ENCODE peak calls at places on chromosomes 7 and 10, in six cellular contexts. T, W, K, V, I and Q are unnamed samples.

GRCh38 chr10:86178401-86179142 is 188.0 kb downstream of the GRID1 start:
- DNase-seq in K (peak; percentile 16), V (peak; percentile 75), T (no peak), W (no peak), I (no peak), Q (no peak)

GRCh38 chr7:133853706-133854276 is 273.3 kb upstream of the LRGUK start:
- DNase-seq in T (no peak), K (peak; percentile 53), W (no peak), I (peak; percentile 82), V (no peak), Q (no peak)

GRCh38 chr7:4017785-4018184 is 664.3 kb upstream of the FOXK1 start:
- DNase-seq in T (no peak), I (no peak), W (no peak), K (no peak), V (no peak), Q (no peak)

GRCh38 chr7:87146740-87147386 is 5.4 kb upstream of the DMTF1 start:
- DNase-seq in W (no peak), K (peak; percentile 6), V (peak; percentile 78), T (no peak), I (no peak), Q (peak; percentile 29)

GRCh38 chr7:47759056-47759706 is 177.3 kb upstream of the TNS3 start:
- DNase-seq in I (no peak), K (no peak), W (no peak), V (no peak), T (no peak), Q (no peak)

GRCh38 chr10:96389785-96390184 is 31.0 kb upstream of the OPALIN start:
- DNase-seq in W (no peak), K (peak; percentile 55), V (no peak), T (no peak), I (no peak), Q (no peak)

GRCh38 chr7:92088266-92088665 is 46.0 kb downstream of the CYP51A1 start:
- DNase-seq in I (no peak), V (no peak), W (no peak), K (no peak), T (no peak), Q (no peak)

GRCh38 chr10:63628526-63629362 is 107.5 kb downstream of the REEP3 start:
- DNase-seq in K (peak; percentile 67), I (peak; percentile 8), W (peak; percentile 70), T (no peak), V (no peak), Q (peak; percentile 86)

GRCh38 chr7:77244222-77244934 is 44.8 kb upstream of the FGL2 start:
- DNase-seq in I (no peak), K (no peak), W (no peak), V (no peak), T (no peak), Q (no peak)

DNA sequence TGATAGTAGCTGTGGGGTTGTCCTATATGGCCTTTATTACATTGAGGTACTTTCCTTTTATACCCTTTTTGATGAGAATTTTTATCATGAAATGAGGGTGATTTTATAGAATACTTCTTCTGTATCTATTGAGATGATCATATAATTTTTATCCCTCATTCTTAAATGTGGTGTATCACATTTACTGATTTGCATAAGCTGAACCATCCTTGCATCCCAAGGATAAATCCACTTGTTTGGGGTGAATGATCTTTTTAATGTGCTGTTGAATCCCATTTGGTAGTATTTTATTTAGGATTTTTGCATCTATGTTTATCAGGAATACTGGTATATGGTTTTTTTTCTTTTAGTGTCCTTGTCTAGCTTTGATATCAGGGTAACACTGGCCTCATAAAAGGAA is 84.5 kb upstream of the IL6 start:
- DNase-seq in V (no peak), I (no peak), K (no peak), W (no peak), T (no peak), Q (no peak)
- H3K9me3 ChIP-seq in V (peaks cover 63% of the 10 kb centered on the region), I (peaks cover 27% of the 10 kb centered on the region), K (no peaks in the 10 kb centered on the region), W (no peaks in the 10 kb centered on the region), T (peaks cover 27% of the 10 kb centered on the region), Q (peaks cover 35% of the 10 kb centered on the region)

GRCh38 chr7:157684157-157684595 is 347.4 kb downstream of the DNAJB6 start:
- DNase-seq in I (no peak), W (no peak), T (no peak), V (no peak), K (no peak), Q (no peak)
- H3K9me3 ChIP-seq in I (no peaks in the 10 kb centered on the region), W (no peaks in the 10 kb centered on the region), T (no peaks in the 10 kb centered on the region), V (no peaks in the 10 kb centered on the region), K (no peaks in the 10 kb centered on the region), Q (no peaks in the 10 kb centered on the region)

GRCh38 chr7:304574-305409 is 14.8 kb downstream of the FOXL3 start:
- DNase-seq in K (no peak), V (peak; percentile 41), T (no peak), W (no peak), I (no peak), Q (no peak)
- H3K9me3 ChIP-seq in K (no peaks in the 10 kb centered on the region), V (peaks cover 12% of the 10 kb centered on the region), T (peaks cover 11% of the 10 kb centered on the region), W (no peaks in the 10 kb centered on the region), I (peaks cover 3% of the 10 kb centered on the region), Q (peaks cover 12% of the 10 kb centered on the region)

GRCh38 chr7:35818513-35818912 is 17.7 kb downstream of the SEPTIN7 start:
- DNase-seq in I (no peak), K (no peak), V (no peak), W (no peak), T (no peak), Q (no peak)
- H3K9me3 ChIP-seq in I (peaks cover 24% of the 10 kb centered on the region), K (no peaks in the 10 kb centered on the region), V (peaks cover 64% of the 10 kb centered on the region), W (no peaks in the 10 kb centered on the region), T (no peaks in the 10 kb centered on the region), Q (peaks cover 35% of the 10 kb centered on the region)

GRCh38 chr10:18557960-18558359 is 93.4 kb downstream of the NSUN6 start:
- DNase-seq in T (no peak), K (no peak), V (no peak), I (no peak), W (no peak), Q (no peak)

GRCh38 chr10:18565006-18565405 is 86.4 kb downstream of the NSUN6 start:
- DNase-seq in W (no peak), T (no peak), K (no peak), V (no peak), I (no peak), Q (no peak)

GRCh38 chr10:18563003-18563726 is 88.2 kb downstream of the NSUN6 start:
- DNase-seq in W (no peak), K (no peak), I (no peak), T (no peak), V (no peak), Q (no peak)

GRCh38 chr10:18566177-18566576 is 85.2 kb downstream of the NSUN6 start:
- DNase-seq in V (no peak), W (no peak), I (no peak), T (no peak), K (no peak), Q (no peak)

GRCh38 chr10:18561861-18562551 is 89.4 kb downstream of the NSUN6 start:
- DNase-seq in I (no peak), V (no peak), W (no peak), T (no peak), K (no peak), Q (no peak)
- H3K9me3 ChIP-seq in I (no peaks in the 10 kb centered on the region), V (peaks cover 92% of the 10 kb centered on the region), W (no peaks in the 10 kb centered on the region), T (no peaks in the 10 kb centered on the region), K (no peaks in the 10 kb centered on the region), Q (no peaks in the 10 kb centered on the region)

GRCh38 chr10:37812290-37812689 is 45.1 kb downstream of the ZNF248 start:
- DNase-seq in K (no peak), V (no peak), T (no peak), W (no peak), I (no peak), Q (no peak)
- H3K9me3 ChIP-seq in K (no peaks in the 10 kb centered on the region), V (peaks cover 100% of the 10 kb centered on the region), T (peaks cover 56% of the 10 kb centered on the region), W (no peaks in the 10 kb centered on the region), I (no peaks in the 10 kb centered on the region), Q (peaks cover 86% of the 10 kb centered on the region)

DNA sequence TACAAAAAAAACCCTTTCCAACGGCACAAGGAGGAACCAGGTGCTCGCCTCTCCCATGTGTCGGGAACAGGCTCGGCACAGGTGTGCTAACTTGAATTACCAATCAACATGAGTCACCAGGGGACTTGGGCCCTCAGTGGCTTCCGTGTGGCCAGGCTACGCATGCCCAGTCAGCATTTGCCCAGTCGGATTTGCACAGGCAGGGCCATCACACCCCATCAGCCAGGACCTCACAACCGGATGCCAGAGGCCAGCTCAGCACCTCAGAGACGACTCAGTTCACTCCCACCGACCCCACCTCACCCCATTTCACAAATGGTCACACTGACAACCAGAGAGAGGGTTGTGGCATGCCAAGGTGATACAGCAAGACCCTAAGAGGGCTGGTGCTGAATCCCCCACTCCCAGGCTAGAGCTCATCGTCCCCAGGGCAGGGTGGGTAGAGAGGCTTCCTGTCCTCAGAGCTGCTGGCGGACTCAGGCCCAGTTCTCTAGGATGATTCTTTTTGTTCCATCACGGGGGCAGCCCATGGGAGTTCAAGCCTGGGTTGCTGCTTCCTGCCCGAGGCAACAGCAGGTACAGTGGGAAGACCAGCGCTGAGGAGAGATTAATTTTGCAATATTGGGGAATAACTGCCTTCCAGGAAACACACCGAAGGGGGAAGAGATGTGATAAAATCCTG is 13.6 kb downstream of the ANXA11 start:
- DNase-seq in V (no peak), W (no peak), T (no peak), K (peak; percentile 91), I (peak; percentile 79), Q (no peak)
- H3K9me3 ChIP-seq in V (no peaks in the 10 kb centered on the region), W (no peaks in the 10 kb centered on the region), T (no peaks in the 10 kb centered on the region), K (no peaks in the 10 kb centered on the region), I (peaks cover 7% of the 10 kb centered on the region), Q (no peaks in the 10 kb centered on the region)

GRCh38 chr7:64602086-64602485 is 39.2 kb upstream of the ZNF680 start:
- DNase-seq in T (peak; percentile 80), W (no peak), V (no peak), I (no peak), K (no peak), Q (no peak)
- H3K9me3 ChIP-seq in T (no peaks in the 10 kb centered on the region), W (no peaks in the 10 kb centered on the region), V (peaks cover 3% of the 10 kb centered on the region), I (no peaks in the 10 kb centered on the region), K (no peaks in the 10 kb centered on the region), Q (no peaks in the 10 kb centered on the region)

DNA sequence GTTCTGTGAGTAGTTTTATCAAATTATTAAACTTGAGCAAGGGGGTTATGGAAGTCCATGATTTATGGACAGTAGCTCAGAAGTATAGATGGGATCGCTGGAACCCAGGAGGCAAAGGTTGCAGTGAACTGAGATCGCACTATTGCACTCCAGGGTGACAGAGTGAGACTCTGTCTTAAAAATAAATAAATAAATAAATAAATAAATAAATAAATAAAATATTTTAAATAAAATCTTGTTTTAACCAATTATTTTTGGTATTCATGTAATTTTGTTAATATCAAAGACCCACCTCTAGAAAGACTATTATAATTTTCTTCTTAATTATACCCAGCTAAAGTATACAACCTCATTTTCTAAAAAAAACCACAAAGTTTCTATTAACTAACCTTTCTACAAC is 134.3 kb downstream of the ZNF37A start:
- DNase-seq in W (no peak), I (no peak), V (no peak), T (no peak), K (no peak), Q (no peak)
- H3K9me3 ChIP-seq in W (no peaks in the 10 kb centered on the region), I (no peaks in the 10 kb centered on the region), V (peaks cover 56% of the 10 kb centered on the region), T (peaks cover 3% of the 10 kb centered on the region), K (no peaks in the 10 kb centered on the region), Q (peaks cover 4% of the 10 kb centered on the region)